ENCODE peak calls at places on chromosomes 13 and 19, in six cellular contexts. R is GM19239, X is heart left ventricle, A is erythroblast, Y is psoas muscle, H is mesenteric fat pad. L is an unnamed sample.
A peak's percentile ranks its signal among the peaks of the same experiment; 100 is the strongest.

GRCh38 chr13:97119899-97120745 is 102.0 kb upstream of the MBNL2 start:
- DNase-seq in R (no peak), H (no peak), X (no peak), A (peak; percentile 9), Y (no peak), L (no peak)

GRCh38 chr13:46983881-46984280 is 87.0 kb upstream of the HTR2A start:
- DNase-seq in H (no peak), Y (no peak), A (no peak), X (no peak), R (peak; percentile 36), L (no peak)

GRCh38 chr13:110653851-110654250 is 38.5 kb downstream of the NAXD start:
- DNase-seq in X (no peak), A (no peak), H (peak; percentile 87), R (no peak), Y (no peak), L (no peak)

GRCh38 chr13:71659427-71659826 is 207.6 kb downstream of the DACH1 start:
- DNase-seq in H (no peak), A (no peak), Y (no peak), X (no peak), R (no peak), L (no peak)

GRCh38 chr13:49436890-49437289 is 7.0 kb downstream of the CAB39L start:
- DNase-seq in R (no peak), A (peak; percentile 35), H (no peak), Y (peak; percentile 54), X (no peak), L (no peak)

GRCh38 chr19:42068361-42068755 is 1.6 kb downstream of the GRIK5 start:
- DNase-seq in H (no peak), R (no peak), Y (no peak), X (no peak), A (no peak), L (no peak)

GRCh38 chr19:19530423-19530804 is 1.7 kb downstream of the YJEFN3 start:
- DNase-seq in R (no peak), H (no peak), A (no peak), Y (no peak), X (no peak), L (no peak)

GRCh38 chr13:78978381-78978998 is 319.5 kb upstream of the OBI1 start:
- DNase-seq in H (no peak), A (peak; percentile 66), R (peak; percentile 10), X (no peak), Y (no peak), L (peak; percentile 56)

GRCh38 chr19:3061214-3062161 is 807 bp downstream of the TLE5 start:
- DNase-seq in H (no peak), R (peak; percentile 78), A (peak; percentile 74), X (peak; percentile 78), Y (peak; percentile 67), L (no peak)

GRCh38 chr13:102198418-102199322 is 203.2 kb downstream of the FGF14 start:
- DNase-seq in A (no peak), R (no peak), Y (no peak), H (no peak), X (no peak), L (no peak)

L was measured in A549.